ENCODE peak calls at places on chromosomes 1 and 21, in six cellular contexts. One of them, this sample, is unnamed.

GRCh38 chr1:115031595-115031994 is 2.0 kb downstream of the TSHB start:
- DNase-seq in fibroblast of mammary gland: no peak
- DNase-seq in HFF-Myc: no peak
- DNase-seq in breast epithelium: no peak
- DNase-seq in AG04450: no peak
- DNase-seq in left ventricle myocardium inferior: no peak
- DNase-seq in this sample: no peak

GRCh38 chr1:227870375-227870774 is 54.9 kb downstream of the PRSS38 start:
- DNase-seq in fibroblast of mammary gland: no peak
- DNase-seq in HFF-Myc: no peak
- DNase-seq in breast epithelium: no peak
- DNase-seq in AG04450: no peak
- DNase-seq in left ventricle myocardium inferior: no peak
- DNase-seq in this sample: no peak

GRCh38 chr1:46643368-46643775 is 24.8 kb downstream of the ATPAF1 start:
- DNase-seq in fibroblast of mammary gland: peak; percentile 86
- DNase-seq in HFF-Myc: peak; percentile 67
- DNase-seq in breast epithelium: no peak
- DNase-seq in AG04450: peak; percentile 69
- DNase-seq in left ventricle myocardium inferior: no peak
- DNase-seq in this sample: peak; percentile 91

GRCh38 chr1:19657511-19657910 is 7.2 kb upstream of the HTR6 start:
- DNase-seq in fibroblast of mammary gland: no peak
- DNase-seq in HFF-Myc: no peak
- DNase-seq in breast epithelium: no peak
- DNase-seq in AG04450: no peak
- DNase-seq in left ventricle myocardium inferior: no peak
- DNase-seq in this sample: no peak

GRCh38 chr1:50329332-50329932 is 93.8 kb downstream of the DMRTA2 start:
- DNase-seq in fibroblast of mammary gland: peak; percentile 5
- DNase-seq in HFF-Myc: no peak
- DNase-seq in breast epithelium: no peak
- DNase-seq in AG04450: no peak
- DNase-seq in left ventricle myocardium inferior: no peak
- DNase-seq in this sample: no peak

GRCh38 chr1:180169641-180170155 is 15.0 kb downstream of the QSOX1 start:
- DNase-seq in fibroblast of mammary gland: no peak
- DNase-seq in HFF-Myc: no peak
- DNase-seq in breast epithelium: no peak
- DNase-seq in AG04450: no peak
- DNase-seq in left ventricle myocardium inferior: no peak
- DNase-seq in this sample: no peak

GRCh38 chr1:3636080-3636479 is 11.3 kb downstream of the TPRG1L start:
- DNase-seq in fibroblast of mammary gland: no peak
- DNase-seq in HFF-Myc: no peak
- DNase-seq in breast epithelium: no peak
- DNase-seq in AG04450: no peak
- DNase-seq in left ventricle myocardium inferior: no peak
- DNase-seq in this sample: no peak

GRCh38 chr1:212346586-212346985 is 61.4 kb downstream of the PPP2R5A start:
- DNase-seq in fibroblast of mammary gland: peak; percentile 46
- DNase-seq in HFF-Myc: no peak
- DNase-seq in breast epithelium: no peak
- DNase-seq in AG04450: no peak
- DNase-seq in left ventricle myocardium inferior: no peak
- DNase-seq in this sample: peak; percentile 41

GRCh38 chr1:66271904-66272254 is 262.1 kb upstream of the SGIP1 start:
- DNase-seq in fibroblast of mammary gland: peak; percentile 75
- DNase-seq in HFF-Myc: no peak
- DNase-seq in breast epithelium: no peak
- DNase-seq in AG04450: peak; percentile 18
- DNase-seq in left ventricle myocardium inferior: peak; percentile 70
- DNase-seq in this sample: peak; percentile 80

GRCh38 chr1:17572264-17572985 is 32.9 kb downstream of the ARHGEF10L start:
- DNase-seq in fibroblast of mammary gland: no peak
- DNase-seq in HFF-Myc: no peak
- DNase-seq in breast epithelium: no peak
- DNase-seq in AG04450: no peak
- DNase-seq in left ventricle myocardium inferior: no peak
- DNase-seq in this sample: no peak

GRCh38 chr21:14603202-14603601 is 57.1 kb upstream of the SAMSN1 start:
- DNase-seq in fibroblast of mammary gland: peak; percentile 88
- DNase-seq in HFF-Myc: no peak
- DNase-seq in breast epithelium: no peak
- DNase-seq in AG04450: no peak
- DNase-seq in left ventricle myocardium inferior: no peak
- DNase-seq in this sample: peak; percentile 28

GRCh38 chr1:170732262-170732595 is 68.3 kb downstream of the PRRX1 start:
- DNase-seq in fibroblast of mammary gland: peak; percentile 80
- DNase-seq in HFF-Myc: no peak
- DNase-seq in breast epithelium: no peak
- DNase-seq in AG04450: no peak
- DNase-seq in left ventricle myocardium inferior: no peak
- DNase-seq in this sample: peak; percentile 90

GRCh38 chr1:20470174-20470573 is 15.8 kb downstream of the CAMK2N1 start:
- DNase-seq in fibroblast of mammary gland: no peak
- DNase-seq in HFF-Myc: no peak
- DNase-seq in breast epithelium: no peak
- DNase-seq in AG04450: no peak
- DNase-seq in left ventricle myocardium inferior: no peak
- DNase-seq in this sample: no peak

GRCh38 chr1:25790472-25790871 is 9.5 kb upstream of the SELENON start:
- DNase-seq in fibroblast of mammary gland: no peak
- DNase-seq in HFF-Myc: no peak
- DNase-seq in breast epithelium: no peak
- DNase-seq in AG04450: no peak
- DNase-seq in left ventricle myocardium inferior: no peak
- DNase-seq in this sample: no peak

GRCh38 chr1:150221552-150221951 is 14.4 kb downstream of the ANP32E start:
- DNase-seq in fibroblast of mammary gland: peak; percentile 41
- DNase-seq in HFF-Myc: no peak
- DNase-seq in breast epithelium: no peak
- DNase-seq in AG04450: no peak
- DNase-seq in left ventricle myocardium inferior: no peak
- DNase-seq in this sample: peak; percentile 53
- TF ChIP-seq CTCF in fibroblast of mammary gland: peak; percentile 60
- TF ChIP-seq CTCF in HFF-Myc: peak; percentile 35
- TF ChIP-seq CTCF in breast epithelium: no peak
- TF ChIP-seq CTCF in AG04450: peak; percentile 63
- TF ChIP-seq CTCF in left ventricle myocardium inferior: peak; percentile 59
- TF ChIP-seq CTCF in this sample: peak; percentile 67

GRCh38 chr1:21657456-21658190 is 11.5 kb downstream of the RAP1GAP start:
- DNase-seq in fibroblast of mammary gland: no peak
- DNase-seq in HFF-Myc: no peak
- DNase-seq in breast epithelium: no peak
- DNase-seq in AG04450: no peak
- DNase-seq in left ventricle myocardium inferior: no peak
- DNase-seq in this sample: no peak

GRCh38 chr1:21659924-21660326 is 9.2 kb downstream of the RAP1GAP start:
- DNase-seq in fibroblast of mammary gland: no peak
- DNase-seq in HFF-Myc: no peak
- DNase-seq in breast epithelium: peak; percentile 28
- DNase-seq in AG04450: no peak
- DNase-seq in left ventricle myocardium inferior: no peak
- DNase-seq in this sample: no peak

GRCh38 chr1:21662426-21663250 is 6.5 kb downstream of the RAP1GAP start:
- DNase-seq in fibroblast of mammary gland: no peak
- DNase-seq in HFF-Myc: no peak
- DNase-seq in breast epithelium: peak; percentile 44
- DNase-seq in AG04450: no peak
- DNase-seq in left ventricle myocardium inferior: no peak
- DNase-seq in this sample: no peak

GRCh38 chr1:21661886-21662285 is 7.3 kb downstream of the RAP1GAP start:
- DNase-seq in fibroblast of mammary gland: no peak
- DNase-seq in HFF-Myc: no peak
- DNase-seq in breast epithelium: peak; percentile 38
- DNase-seq in AG04450: no peak
- DNase-seq in left ventricle myocardium inferior: no peak
- DNase-seq in this sample: no peak

GRCh38 chr1:21659099-21659923 is 9.8 kb downstream of the RAP1GAP start:
- DNase-seq in fibroblast of mammary gland: peak; percentile 42
- DNase-seq in HFF-Myc: no peak
- DNase-seq in breast epithelium: peak; percentile 80
- DNase-seq in AG04450: no peak
- DNase-seq in left ventricle myocardium inferior: peak; percentile 70
- DNase-seq in this sample: peak; percentile 33
- H3K4me3 ChIP-seq in fibroblast of mammary gland: no peak overlapping the region
- H3K4me3 ChIP-seq in HFF-Myc: no peak overlapping the region
- H3K4me3 ChIP-seq in breast epithelium: no peak overlapping the region
- H3K4me3 ChIP-seq in AG04450: peak overlapping the region; percentile 20
- H3K4me3 ChIP-seq in left ventricle myocardium inferior: peak overlapping the region; percentile 43
- H3K4me3 ChIP-seq in this sample: no peak overlapping the region

DNA sequence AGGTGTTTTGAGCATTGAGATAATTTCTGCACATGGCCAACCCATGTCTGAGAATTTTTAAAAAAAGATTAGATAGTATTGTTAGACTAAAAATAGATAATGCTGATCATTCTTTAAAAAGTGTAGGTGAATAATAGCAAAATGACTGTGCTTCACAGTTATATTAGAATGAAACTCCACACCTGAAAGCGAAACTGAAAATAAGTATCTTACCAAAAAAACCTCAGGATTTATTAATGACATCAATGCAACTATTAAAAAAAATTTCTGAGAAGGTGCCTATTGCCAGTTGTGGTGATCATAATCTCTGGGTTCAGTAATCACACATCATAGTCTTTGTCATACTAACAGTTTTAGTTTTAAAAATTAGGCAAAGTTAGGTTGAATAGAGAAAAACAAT is 36.5 kb downstream of the PLA2G4A start:
- DNase-seq in fibroblast of mammary gland: no peak
- DNase-seq in HFF-Myc: no peak
- DNase-seq in breast epithelium: no peak
- DNase-seq in AG04450: no peak
- DNase-seq in left ventricle myocardium inferior: no peak
- DNase-seq in this sample: no peak
- TF ChIP-seq CTCF in fibroblast of mammary gland: no peak
- TF ChIP-seq CTCF in HFF-Myc: no peak
- TF ChIP-seq CTCF in breast epithelium: no peak
- TF ChIP-seq CTCF in AG04450: no peak
- TF ChIP-seq CTCF in left ventricle myocardium inferior: no peak
- TF ChIP-seq CTCF in this sample: no peak

GRCh38 chr1:235130766-235131270 is 2.2 kb upstream of the TOMM20 start:
- DNase-seq in fibroblast of mammary gland: no peak
- DNase-seq in HFF-Myc: no peak
- DNase-seq in breast epithelium: no peak
- DNase-seq in AG04450: no peak
- DNase-seq in left ventricle myocardium inferior: no peak
- DNase-seq in this sample: no peak

GRCh38 chr1:235128453-235129328 is at the start of gene TOMM20:
- DNase-seq in fibroblast of mammary gland: peak; percentile 98
- DNase-seq in HFF-Myc: peak; percentile 93
- DNase-seq in breast epithelium: peak; percentile 94
- DNase-seq in AG04450: peak; percentile 97
- DNase-seq in left ventricle myocardium inferior: peak; percentile 95
- DNase-seq in this sample: peak; percentile 98

GRCh38 chr1:235127774-235128452 is 724 bp downstream of the TOMM20 start:
- DNase-seq in fibroblast of mammary gland: no peak
- DNase-seq in HFF-Myc: no peak
- DNase-seq in breast epithelium: no peak
- DNase-seq in AG04450: no peak
- DNase-seq in left ventricle myocardium inferior: no peak
- DNase-seq in this sample: peak; percentile 5

GRCh38 chr1:235131961-235132360 is 3.3 kb upstream of the TOMM20 start:
- DNase-seq in fibroblast of mammary gland: peak; percentile 25
- DNase-seq in HFF-Myc: no peak
- DNase-seq in breast epithelium: no peak
- DNase-seq in AG04450: no peak
- DNase-seq in left ventricle myocardium inferior: no peak
- DNase-seq in this sample: no peak

DNA sequence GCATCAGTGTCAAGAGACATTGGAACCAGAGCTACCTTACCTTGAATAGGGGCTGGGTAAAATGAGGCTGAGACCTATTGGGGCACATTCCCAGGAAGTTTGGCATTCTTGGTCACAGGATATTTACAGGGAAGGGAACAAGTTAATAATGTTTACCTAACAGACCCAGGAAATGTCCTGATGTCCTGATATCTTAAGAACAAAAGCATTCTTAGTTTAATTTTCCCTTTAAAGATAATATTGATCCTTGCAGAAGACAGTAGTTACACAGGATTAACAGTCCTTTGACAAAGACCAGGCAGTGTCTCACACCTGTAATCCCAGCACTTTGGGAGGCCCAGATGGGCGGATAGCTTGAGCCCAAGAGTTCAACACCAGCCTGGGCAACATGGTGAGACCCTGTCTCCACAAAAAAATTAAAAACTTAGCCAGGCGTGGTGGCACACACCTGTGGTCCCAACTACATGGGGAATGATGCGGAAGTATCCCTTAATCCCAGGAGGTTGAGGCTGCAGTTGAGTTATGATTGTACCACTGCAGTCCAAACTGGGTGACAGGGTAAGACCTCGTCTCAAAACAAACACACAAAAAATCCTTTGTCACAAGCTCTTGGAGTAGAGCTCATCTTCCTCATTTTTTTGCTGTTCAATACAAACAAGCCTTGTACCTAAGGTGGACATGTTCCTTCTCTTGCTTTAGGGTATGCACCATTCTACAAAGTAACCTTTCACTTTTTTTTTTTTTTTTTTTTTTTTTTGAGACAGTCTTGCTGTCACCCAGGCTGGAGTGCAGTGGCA is 1.3 kb upstream of the TOMM20 start:
- DNase-seq in fibroblast of mammary gland: no peak
- DNase-seq in HFF-Myc: no peak
- DNase-seq in breast epithelium: no peak
- DNase-seq in AG04450: no peak
- DNase-seq in left ventricle myocardium inferior: no peak
- DNase-seq in this sample: no peak
- H3K4me3 ChIP-seq in fibroblast of mammary gland: no peak overlapping the region
- H3K4me3 ChIP-seq in HFF-Myc: no peak overlapping the region
- H3K4me3 ChIP-seq in breast epithelium: no peak overlapping the region
- H3K4me3 ChIP-seq in AG04450: no peak overlapping the region
- H3K4me3 ChIP-seq in left ventricle myocardium inferior: no peak overlapping the region
- H3K4me3 ChIP-seq in this sample: no peak overlapping the region

DNA sequence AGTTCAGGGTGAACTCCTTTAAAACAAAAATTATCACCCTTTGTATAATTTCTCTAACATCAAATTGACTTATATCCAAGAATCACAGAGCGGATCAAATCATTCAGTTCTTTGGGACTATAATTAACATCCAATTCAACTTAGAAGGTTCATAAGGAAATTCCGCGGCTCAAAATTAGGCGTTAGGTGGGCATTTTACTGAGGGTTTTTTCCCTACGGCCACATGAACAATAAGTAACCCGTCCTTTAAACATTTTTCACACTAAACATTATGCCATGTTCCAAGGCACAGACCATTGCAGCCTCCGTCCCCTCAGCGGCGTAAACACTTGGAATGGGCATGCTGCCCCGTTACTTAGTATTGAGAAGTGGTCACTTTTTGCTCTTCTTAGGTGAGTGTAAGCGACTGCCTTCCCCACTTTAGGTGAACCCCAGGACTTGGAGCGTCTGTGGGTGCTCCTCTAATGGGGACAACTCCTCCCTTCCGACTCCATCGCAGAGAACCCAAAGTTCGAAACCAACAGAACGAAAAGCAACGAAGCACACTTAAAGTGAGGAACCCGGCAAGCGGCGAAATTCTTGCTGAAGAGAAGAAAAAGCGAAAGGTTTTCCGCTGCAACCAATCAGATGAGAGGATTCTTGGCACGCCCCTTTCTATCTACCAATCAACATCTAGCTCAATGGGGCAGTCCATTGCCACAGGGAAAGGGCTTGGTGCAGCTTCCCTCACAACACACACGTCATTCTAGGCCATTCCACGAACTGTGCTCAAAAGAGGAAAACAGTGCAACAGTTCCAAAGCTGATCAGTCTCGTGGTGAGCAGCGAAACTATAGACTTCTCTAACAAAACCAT is 877 bp upstream of the SUCO start:
- DNase-seq in fibroblast of mammary gland: peak; percentile 98
- DNase-seq in HFF-Myc: peak; percentile 97
- DNase-seq in breast epithelium: peak; percentile 81
- DNase-seq in AG04450: peak; percentile 96
- DNase-seq in left ventricle myocardium inferior: peak; percentile 77
- DNase-seq in this sample: peak; percentile 99
- TF ChIP-seq CTCF in fibroblast of mammary gland: no peak
- TF ChIP-seq CTCF in HFF-Myc: no peak
- TF ChIP-seq CTCF in breast epithelium: no peak
- TF ChIP-seq CTCF in AG04450: no peak
- TF ChIP-seq CTCF in left ventricle myocardium inferior: no peak
- TF ChIP-seq CTCF in this sample: no peak

This sample was measured in AG10803.